ENCODE peak calls at places on chromosomes 12 and 14, in nine cellular contexts. K is activated naive CD4-positive, alpha-beta T cell treated with anti-CD3 and anti-CD28 coated beads, Interleukin-2, amount 50 U/mL, for 72 hours; F is A549; R is heart left ventricle; Y is stimulated activated effector memory CD8-positive, alpha-beta T cell treated with anti-CD3 and anti-CD28 coated beads, Interleukin-12 subunit alpha, Interleukin-12 subunit beta, amount 100 ng/mL, for 72 hours; W is heart right ventricle; C is omental fat pad; T is left lobe of liver; B is left ventricle myocardium superior. M is an unnamed sample.

GRCh38 chr12:57341275-57341990 is 89.4 kb downstream of the R3HDM2 start:
- ATAC-seq in B (peak), W (no peak), R (no peak), K (no peak), F (peak), T (no peak), Y (no peak), C (no peak), M (no peak)

GRCh38 chr14:49526101-49526500 is 60.1 kb downstream of the RPS29 start:
- ATAC-seq in C (no peak), W (no peak), T (no peak), R (no peak), B (no peak), K (no peak), F (no peak), Y (no peak), M (no peak)

GRCh38 chr14:67166450-67166853 is 22.8 kb upstream of the GARIN2 start:
- ATAC-seq in W (no peak), F (peak), R (no peak), B (no peak), C (no peak), Y (no peak), K (peak), T (peak), M (no peak)

GRCh38 chr12:66062280-66062605 is 68.3 kb downstream of the LLPH start:
- ATAC-seq in B (no peak), T (no peak), C (no peak), F (no peak), Y (no peak), W (no peak), R (no peak), K (no peak), M (no peak)

GRCh38 chr12:57603758-57604453 is 718 bp upstream of the DTX3 start:
- ATAC-seq in F (no peak), R (peak), Y (no peak), K (no peak), B (peak), T (no peak), W (peak), C (peak), M (no peak)

GRCh38 chr12:94640134-94640928 is 10.0 kb downstream of the TMCC3 start:
- ATAC-seq in C (no peak), W (peak), K (peak), F (no peak), B (peak), Y (peak), R (no peak), T (no peak), M (no peak)

GRCh38 chr14:20801726-20802125 is 918 bp downstream of the RNASE1 start:
- ATAC-seq in T (no peak), K (no peak), W (no peak), C (no peak), Y (no peak), F (peak), B (peak), R (no peak), M (no peak)

GRCh38 chr14:63006515-63006914 is 38.7 kb downstream of the KCNH5 start:
- ATAC-seq in C (no peak), K (peak), R (no peak), F (no peak), W (no peak), Y (peak), B (no peak), T (no peak), M (no peak)

GRCh38 chr14:51285102-51285501 is 45.1 kb downstream of the TMX1 start:
- ATAC-seq in T (no peak), W (no peak), F (no peak), K (no peak), C (no peak), R (no peak), Y (peak), B (no peak), M (peak)

GRCh38 chr14:24701031-24701430 is 67.0 kb upstream of the GZMB start:
- ATAC-seq in R (no peak), Y (no peak), C (no peak), B (no peak), F (no peak), K (peak), W (no peak), T (no peak), M (no peak)

GRCh38 chr12:43842259-43842658 is 6.4 kb downstream of the TMEM117 start:
- ATAC-seq in W (no peak), C (no peak), Y (no peak), B (no peak), T (no peak), K (no peak), R (no peak), F (no peak), M (no peak)

GRCh38 chr14:92717571-92718042 is 30.8 kb downstream of the LGMN start:
- ATAC-seq in C (no peak), B (no peak), R (no peak), Y (peak), T (no peak), W (no peak), F (no peak), K (peak), M (no peak)

GRCh38 chr12:115946867-115947695 is 330.4 kb downstream of the MED13L start:
- ATAC-seq in Y (no peak), B (no peak), W (no peak), K (no peak), F (no peak), R (no peak), C (no peak), T (no peak), M (no peak)

GRCh38 chr14:52992236-52992635 is 41.4 kb upstream of the FERMT2 start:
- ATAC-seq in R (no peak), B (no peak), W (no peak), K (no peak), Y (no peak), F (no peak), T (no peak), C (no peak), M (no peak)

GRCh38 chr12:81297606-81298005 is 219.7 kb downstream of the ACSS3 start:
- ATAC-seq in R (no peak), C (no peak), T (no peak), K (no peak), F (no peak), B (no peak), Y (no peak), W (no peak), M (no peak)

GRCh38 chr14:82410064-82410463 is 876.4 kb upstream of the SEL1L start:
- ATAC-seq in Y (no peak), K (no peak), C (no peak), B (no peak), T (no peak), W (no peak), F (no peak), R (no peak), M (no peak)

GRCh38 chr12:9752145-9752717 is 8.5 kb downstream of the CD69 start:
- ATAC-seq in R (no peak), F (no peak), W (no peak), K (peak), B (no peak), Y (peak), C (no peak), T (no peak), M (no peak)

GRCh38 chr14:48957486-48957885 is 628.7 kb downstream of the RPS29 start:
- ATAC-seq in C (no peak), T (no peak), Y (no peak), B (no peak), F (no peak), K (no peak), W (no peak), R (no peak), M (no peak)

GRCh38 chr14:50831704-50832130 is 755 bp upstream of the NIN start:
- ATAC-seq in C (peak), F (no peak), R (no peak), W (no peak), T (peak), Y (no peak), B (no peak), K (no peak), M (no peak)

M was measured in esophagus mucosa.